ENCODE peak calls at places on chromosomes 6 and 20, in eight cellular contexts. D is right atrium auricular region; Y is transverse colon; W is neuronal stem cell; B is CD8-positive, alpha-beta T cell; H is PC-9; X is GM23248; F is kidney. K is an unnamed sample.
A peak's percentile ranks its signal among the peaks of the same experiment; 100 is the strongest.

GRCh38 chr6:70847685-70848084 is 109.2 kb downstream of the B3GAT2 start:
- DNase-seq in F (no peak), X (no peak), D (no peak), H (no peak), B (no peak), W (no peak), Y (no peak), K (no peak)

GRCh38 chr20:62766716-62767115 is 29.6 kb upstream of the MRGBP start:
- DNase-seq in D (no peak), B (peak; percentile 5), F (peak; percentile 82), X (no peak), W (no peak), Y (peak; percentile 60), H (peak; percentile 85), K (no peak)

GRCh38 chr6:108897371-108897770 is 49.1 kb downstream of the ARMC2 start:
- DNase-seq in D (no peak), B (no peak), W (no peak), F (no peak), Y (no peak), X (peak; percentile 19), H (peak; percentile 39), K (no peak)

GRCh38 chr6:25961619-25962367 is 809 bp upstream of the TRIM38 start:
- DNase-seq in X (peak; percentile 9), B (no peak), Y (no peak), D (no peak), H (no peak), W (no peak), F (no peak), K (no peak)

GRCh38 chr6:47484616-47485015 is 7.0 kb downstream of the CD2AP start:
- DNase-seq in H (no peak), Y (no peak), W (no peak), B (no peak), D (no peak), X (peak; percentile 87), F (no peak), K (no peak)

GRCh38 chr20:15925376-15925775 is 647.9 kb downstream of the KIF16B start:
- DNase-seq in H (no peak), F (no peak), B (no peak), Y (no peak), X (no peak), W (no peak), D (no peak), K (no peak)

GRCh38 chr6:8743146-8743745 is 307.9 kb upstream of the SLC35B3 start:
- DNase-seq in Y (no peak), D (no peak), W (no peak), X (no peak), B (no peak), F (no peak), H (peak; percentile 3), K (no peak)

GRCh38 chr20:18066421-18067333 is 9.0 kb upstream of the OVOL2 start:
- DNase-seq in Y (no peak), H (no peak), F (no peak), B (no peak), W (no peak), D (no peak), X (no peak), K (no peak)

GRCh38 chr20:50916257-50916656 is 15.0 kb downstream of the ADNP start:
- DNase-seq in H (no peak), X (peak; percentile 59), F (no peak), W (no peak), Y (no peak), D (no peak), B (no peak), K (no peak)

GRCh38 chr6:142378138-142378875 is 76.5 kb downstream of the ADGRG6 start:
- DNase-seq in H (peak; percentile 34), F (no peak), Y (no peak), B (no peak), D (no peak), X (peak; percentile 72), W (no peak), K (no peak)

GRCh38 chr6:4973972-4974885 is 29.6 kb downstream of the RPP40 start:
- DNase-seq in B (no peak), H (no peak), F (no peak), W (peak; percentile 24), X (peak; percentile 72), Y (no peak), D (peak; percentile 67), K (peak; percentile 81)

GRCh38 chr6:25279748-25280616 is 808 bp downstream of the CARMIL1 start:
- DNase-seq in F (peak; percentile 73), W (peak; percentile 33), H (peak; percentile 41), D (no peak), X (peak; percentile 23), B (no peak), Y (peak; percentile 26), K (peak; percentile 78)

GRCh38 chr6:33235221-33235634 is 26.9 kb downstream of the RING1 start:
- DNase-seq in D (no peak), X (no peak), W (no peak), F (no peak), H (no peak), Y (no peak), B (no peak), K (no peak)

GRCh38 chr6:55826941-55827340 is 48.4 kb downstream of the BMP5 start:
- DNase-seq in X (no peak), B (no peak), D (no peak), H (no peak), F (no peak), W (peak; percentile 30), Y (no peak), K (no peak)

GRCh38 chr20:44702776-44703175 is 12.4 kb upstream of the CCN5 start:
- DNase-seq in Y (peak; percentile 64), H (no peak), X (peak; percentile 89), B (no peak), D (peak; percentile 94), W (no peak), F (peak; percentile 93), K (no peak)

GRCh38 chr20:31740208-31740607 is 1.1 kb downstream of the TPX2 start:
- DNase-seq in Y (no peak), B (peak; percentile 26), X (peak; percentile 82), W (no peak), H (no peak), D (no peak), F (no peak), K (no peak)

GRCh38 chr20:49112596-49113274 is 66.6 kb downstream of the CSE1L start:
- DNase-seq in Y (no peak), F (no peak), D (no peak), H (no peak), B (no peak), W (no peak), X (peak; percentile 36), K (no peak)

GRCh38 chr20:13638162-13638495 is 603 bp downstream of the TASP1 start:
- DNase-seq in D (no peak), F (no peak), B (no peak), H (no peak), Y (peak; percentile 11), X (no peak), W (no peak), K (no peak)

GRCh38 chr20:2470051-2470431 is 548 bp downstream of the SNRPB start:
- DNase-seq in B (peak; percentile 75), W (peak; percentile 3), X (peak; percentile 76), Y (peak; percentile 46), D (no peak), F (peak; percentile 69), H (peak; percentile 29), K (no peak)

GRCh38 chr20:44056010-44056698 is 130.8 kb downstream of the JPH2 start:
- DNase-seq in W (peak; percentile 14), F (no peak), B (peak; percentile 76), H (peak; percentile 52), D (peak; percentile 58), Y (peak; percentile 42), X (no peak), K (peak; percentile 75)

GRCh38 chr6:142850653-142851434 is 94.1 kb downstream of the HIVEP2 start:
- DNase-seq in H (no peak), D (no peak), B (peak; percentile 46), Y (no peak), X (peak; percentile 83), W (no peak), F (no peak), K (no peak)

GRCh38 chr6:29941476-29941875 is 856 bp upstream of the HLA-A start:
- DNase-seq in B (no peak), W (no peak), F (no peak), X (peak; percentile 70), H (no peak), D (no peak), Y (no peak), K (no peak)
- H3K27ac ChIP-seq in B (peak overlapping the region; percentile 100), W (no peak overlapping the region), F (peak overlapping the region; percentile 92), X (peak overlapping the region; percentile 88), H (no peak overlapping the region), D (peak overlapping the region; percentile 86), Y (peak overlapping the region; percentile 95), K (no peak overlapping the region)

GRCh38 chr20:38838326-38838725 is 32.8 kb downstream of the PPP1R16B start:
- DNase-seq in B (no peak), Y (no peak), W (no peak), X (no peak), D (no peak), H (no peak), F (no peak), K (no peak)

GRCh38 chr20:38839563-38839962 is 34.1 kb downstream of the PPP1R16B start:
- DNase-seq in H (no peak), Y (no peak), D (no peak), F (no peak), B (no peak), X (no peak), W (no peak), K (no peak)

GRCh38 chr20:38835792-38836191 is 30.3 kb downstream of the PPP1R16B start:
- DNase-seq in F (peak; percentile 76), D (no peak), X (no peak), H (no peak), W (no peak), Y (no peak), B (no peak), K (no peak)

GRCh38 chr20:38834868-38835267 is 29.4 kb downstream of the PPP1R16B start:
- DNase-seq in Y (no peak), X (no peak), D (no peak), W (no peak), F (no peak), H (no peak), B (no peak), K (no peak)

GRCh38 chr20:38836991-38837390 is 31.5 kb downstream of the PPP1R16B start:
- DNase-seq in H (no peak), B (no peak), Y (no peak), W (no peak), X (no peak), D (no peak), F (no peak), K (no peak)
- H3K27ac ChIP-seq in H (no peak overlapping the region), B (no peak overlapping the region), Y (no peak overlapping the region), W (no peak overlapping the region), X (no peak overlapping the region), D (no peak overlapping the region), F (no peak overlapping the region), K (no peak overlapping the region)

DNA sequence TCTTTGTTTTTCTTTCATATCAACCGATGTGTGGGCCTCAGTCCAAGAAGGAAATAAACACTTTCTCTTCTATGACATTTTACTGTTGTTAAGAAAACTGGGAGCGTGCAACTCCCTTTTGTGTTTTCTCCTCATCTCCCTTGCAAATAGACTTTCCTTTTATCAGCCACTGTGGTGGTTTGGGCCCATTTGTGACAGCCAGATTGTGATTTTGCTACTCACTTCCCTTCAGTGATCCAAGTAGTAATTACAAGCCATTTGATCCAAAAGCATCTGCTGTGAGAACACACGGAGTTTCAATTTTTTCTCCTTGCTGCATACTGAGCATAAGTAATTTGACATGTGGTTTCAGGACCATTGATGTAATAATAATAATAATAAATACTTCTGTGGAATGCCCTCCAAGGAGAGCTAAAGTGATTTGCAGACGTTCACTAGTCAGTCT is 92.0 kb upstream of the CLDN20 start:
- DNase-seq in Y (no peak), B (no peak), X (peak; percentile 51), D (no peak), H (no peak), W (no peak), F (no peak), K (no peak)
- H3K27ac ChIP-seq in Y (peak overlapping the region; percentile 41), B (peak overlapping the region; percentile 26), X (peak overlapping the region; percentile 56), D (no peak overlapping the region), H (peak overlapping the region; percentile 46), W (no peak overlapping the region), F (no peak overlapping the region), K (no peak overlapping the region)

GRCh38 chr6:107817784-107818183 is 6.3 kb downstream of the SCML4 start:
- DNase-seq in B (no peak), H (no peak), X (no peak), D (peak; percentile 36), Y (no peak), W (no peak), F (no peak), K (no peak)
- H3K27ac ChIP-seq in B (no peak overlapping the region), H (no peak overlapping the region), X (no peak overlapping the region), D (no peak overlapping the region), Y (no peak overlapping the region), W (no peak overlapping the region), F (no peak overlapping the region), K (no peak overlapping the region)

K was measured in H9.